ENCODE peak calls at places on chromosome 6, in ten cellular contexts. Z is amniotic stem cell; N is DMS153; F is activated naive CD8-positive, alpha-beta T cell treated with anti-CD3 and anti-CD28 coated beads for 36 hours; D is fibroblast of the conjunctiva; V is ureter; H is IMR-90; K is BJ; E is lower leg skin; G is RPMI7951. O is an unnamed sample.

GRCh38 chr6:3358413-3359090 is 98.3 kb downstream of the SLC22A23 start:
- DNase-seq in Z (no peak), N (no peak), F (no peak), D (no peak), V (no peak), H (no peak), K (no peak), E (no peak), G (no peak), O (no peak)

GRCh38 chr6:118869894-118870665 is 23.9 kb upstream of the ASF1A start:
- DNase-seq in Z (no peak), N (no peak), F (no peak), D (no peak), V (no peak), H (no peak), K (no peak), E (no peak), G (peak; percentile 24), O (peak; percentile 55)

GRCh38 chr6:159969204-159969912 is 476 bp downstream of the IGF2R start:
- DNase-seq in Z (no peak), N (no peak), F (peak; percentile 42), D (no peak), V (peak; percentile 56), H (peak; percentile 17), K (no peak), E (no peak), G (peak; percentile 21), O (no peak)

GRCh38 chr6:49322861-49323260 is 140.2 kb downstream of the MMUT start:
- DNase-seq in Z (no peak), N (no peak), F (no peak), D (no peak), V (no peak), H (no peak), K (no peak), E (no peak), G (no peak), O (no peak)

GRCh38 chr6:16901777-16902176 is 140.5 kb upstream of the ATXN1 start:
- DNase-seq in Z (no peak), N (no peak), F (no peak), D (peak; percentile 69), V (peak; percentile 64), H (peak; percentile 61), K (peak; percentile 16), E (peak; percentile 66), G (peak; percentile 74), O (peak; percentile 74)

GRCh38 chr6:169427856-169428255 is 174.2 kb upstream of the THBS2 start:
- DNase-seq in Z (no peak), N (no peak), F (no peak), D (peak; percentile 57), V (no peak), H (peak; percentile 80), K (no peak), E (no peak), G (peak; percentile 68), O (peak; percentile 58)

GRCh38 chr6:11535801-11536230 is 1.7 kb upstream of the TMEM170B start:
- DNase-seq in Z (no peak), N (no peak), F (no peak), D (no peak), V (no peak), H (peak; percentile 46), K (no peak), E (no peak), G (peak; percentile 44), O (peak; percentile 58)

GRCh38 chr6:36851149-36851614 is 11.9 kb upstream of the CPNE5 start:
- DNase-seq in Z (peak; percentile 33), N (no peak), F (no peak), D (peak; percentile 44), V (peak; percentile 74), H (peak; percentile 72), K (peak; percentile 58), E (peak; percentile 60), G (peak; percentile 72), O (peak; percentile 92)

GRCh38 chr6:108002365-108003221 is 44.6 kb upstream of the SEC63 start:
- DNase-seq in Z (no peak), N (no peak), F (no peak), D (no peak), V (no peak), H (peak; percentile 6), K (no peak), E (peak; percentile 51), G (peak; percentile 87), O (no peak)

GRCh38 chr6:148432405-148433195 is 90.0 kb downstream of the SASH1 start:
- DNase-seq in Z (no peak), N (no peak), F (no peak), D (no peak), V (no peak), H (no peak), K (no peak), E (no peak), G (peak; percentile 78), O (no peak)

GRCh38 chr6:69812746-69813427 is 16.1 kb upstream of the LMBRD1 start:
- DNase-seq in Z (no peak), N (no peak), F (no peak), D (no peak), V (no peak), H (no peak), K (no peak), E (no peak), G (no peak), O (no peak)

GRCh38 chr6:6479706-6480250 is 108.7 kb upstream of the LY86 start:
- DNase-seq in Z (no peak), N (no peak), F (no peak), D (no peak), V (no peak), H (no peak), K (no peak), E (no peak), G (no peak), O (no peak)

O was measured in fibroblast of the aortic adventitia.